ENCODE peak calls at places on chromosomes 3 and 15, in seven cellular contexts. M, T, Y, H, L, Q and X are unnamed samples.

GRCh38 chr3:155870133-155870944 is at the start of gene GMPS:
- DNase-seq in Q (peak), H (peak), Y (peak), L (peak), T (peak), M (peak), X (peak)

GRCh38 chr15:74482661-74483060 is 21.7 kb upstream of the UBL7 start:
- DNase-seq in T (no peak), Y (no peak), M (no peak), H (peak), Q (no peak), L (no peak), X (no peak)

GRCh38 chr3:46368569-46368968 is 2.2 kb upstream of the CCR5 start:
- DNase-seq in T (no peak), Y (peak), M (no peak), L (no peak), H (peak), Q (no peak), X (peak)

GRCh38 chr15:92097473-92098178 is 244.1 kb downstream of the SLCO3A1 start:
- DNase-seq in Q (no peak), Y (peak), M (peak), T (no peak), L (peak), H (peak), X (peak)

GRCh38 chr3:14481018-14481645 is 59.0 kb downstream of the GRIP2 start:
- DNase-seq in L (no peak), Y (no peak), H (no peak), M (peak), T (no peak), Q (no peak), X (no peak)

GRCh38 chr3:171811059-171811912 is 1.0 kb upstream of the PLD1 start:
- DNase-seq in H (no peak), T (no peak), Q (no peak), Y (no peak), L (peak), M (peak), X (no peak)

GRCh38 chr3:128383316-128384235 is 83.1 kb downstream of the DNAJB8 start:
- DNase-seq in L (peak), Q (no peak), M (peak), T (peak), Y (no peak), H (peak), X (no peak)

GRCh38 chr3:84175449-84175848 is 783.3 kb upstream of the CADM2 start:
- DNase-seq in M (peak), Q (no peak), Y (no peak), H (no peak), L (no peak), T (no peak), X (no peak)

GRCh38 chr3:189142527-189142926 is 29.2 kb upstream of the TPRG1 start:
- DNase-seq in L (no peak), Q (no peak), H (peak), Y (no peak), M (peak), T (no peak), X (no peak)

GRCh38 chr3:194861375-194861774 is 175.7 kb downstream of the FAM43A start:
- DNase-seq in M (no peak), H (no peak), Y (no peak), Q (no peak), T (no peak), L (no peak), X (no peak)

GRCh38 chr3:18725668-18726407 is 300.7 kb upstream of the SATB1 start:
- DNase-seq in M (no peak), T (no peak), Y (no peak), H (no peak), L (no peak), Q (no peak), X (peak)

GRCh38 chr15:71409541-71409940 is 294.3 kb downstream of the THSD4 start:
- DNase-seq in L (peak), H (no peak), Y (no peak), T (no peak), Q (no peak), M (no peak), X (no peak)

GRCh38 chr15:100900895-100901169 is 18.3 kb upstream of the LRRK1 start:
- DNase-seq in M (no peak), Q (no peak), Y (no peak), T (no peak), L (no peak), H (no peak), X (no peak)

GRCh38 chr3:168620854-168621253 is 525.1 kb upstream of the GOLIM4 start:
- DNase-seq in T (no peak), H (peak), M (no peak), Y (no peak), L (peak), Q (no peak), X (no peak)

GRCh38 chr3:72847751-72848702 is at the start of gene SHQ1:
- DNase-seq in Q (peak), T (peak), H (peak), L (peak), M (peak), Y (peak), X (peak)

GRCh38 chr15:89812126-89812846 is 2.4 kb downstream of the ANPEP start:
- DNase-seq in L (peak), Q (no peak), Y (no peak), T (peak), H (no peak), M (no peak), X (no peak)

GRCh38 chr3:86416334-86416733 is 574.6 kb downstream of the VGLL3 start:
- DNase-seq in M (peak), H (no peak), Y (no peak), L (no peak), Q (no peak), T (no peak), X (no peak)

GRCh38 chr3:179175358-179175757 is 27.2 kb downstream of the PIK3CA start:
- DNase-seq in Y (no peak), L (no peak), Q (no peak), H (no peak), T (no peak), M (no peak), X (no peak)

GRCh38 chr15:22780267-22780666 is 6.2 kb upstream of the NIPA1 start:
- DNase-seq in H (no peak), Q (no peak), M (peak), T (no peak), L (peak), Y (no peak), X (no peak)

GRCh38 chr3:135217730-135218129 is 422.7 kb downstream of the EPHB1 start:
- DNase-seq in Q (no peak), H (no peak), M (no peak), L (no peak), Y (no peak), T (no peak), X (no peak)

GRCh38 chr15:42083605-42083908 is 10.8 kb downstream of the PLA2G4D start:
- DNase-seq in Q (no peak), H (no peak), T (no peak), Y (no peak), L (no peak), M (no peak), X (no peak)

GRCh38 chr3:191795196-191795595 is 334.2 kb downstream of the PYDC2 start:
- DNase-seq in Y (no peak), M (no peak), H (no peak), L (no peak), Q (no peak), T (no peak), X (no peak)